ENCODE peak calls at places on chromosomes 12 and 14, in eight cellular contexts. C, F, N, W, P, Y, L and K are unnamed samples.

GRCh38 chr12:109711596-109712461 is 1.8 kb upstream of the FAM222A start:
- DNase-seq in C (no peak), Y (no peak), W (no peak), F (no peak), N (peak), P (peak), L (no peak), K (no peak)

GRCh38 chr12:94818970-94819369 is 168.6 kb upstream of the TMCC3 start:
- DNase-seq in F (no peak), P (no peak), N (no peak), W (no peak), C (no peak), L (no peak), Y (peak), K (no peak)

GRCh38 chr12:53118771-53119300 is 15.6 kb downstream of the SOAT2 start:
- DNase-seq in P (no peak), N (no peak), C (no peak), Y (no peak), F (no peak), W (no peak), L (no peak), K (no peak)

GRCh38 chr14:76408877-76409276 is 32.9 kb downstream of the ESRRB start:
- DNase-seq in C (no peak), F (no peak), Y (no peak), P (no peak), W (no peak), L (no peak), N (no peak), K (no peak)

GRCh38 chr12:88310069-88310468 is 168.0 kb downstream of the TMTC3 start:
- DNase-seq in L (no peak), P (no peak), F (peak), Y (peak), N (no peak), C (no peak), W (peak), K (no peak)

GRCh38 chr12:105204916-105205315 is 31.1 kb downstream of the APPL2 start:
- DNase-seq in Y (no peak), C (no peak), P (no peak), W (no peak), F (peak), N (no peak), L (no peak), K (no peak)

GRCh38 chr14:104357689-104358527 is 219.5 kb downstream of the KIF26A start:
- DNase-seq in L (no peak), Y (no peak), C (no peak), W (no peak), P (no peak), F (no peak), N (no peak), K (peak)

GRCh38 chr14:32661216-32661615 is 277.5 kb upstream of the NPAS3 start:
- DNase-seq in W (no peak), P (no peak), F (no peak), L (no peak), N (no peak), C (no peak), Y (no peak), K (no peak)

GRCh38 chr14:95034806-95035205 is 122.5 kb downstream of the DICER1 start:
- DNase-seq in W (no peak), Y (no peak), F (no peak), L (no peak), C (no peak), N (no peak), P (no peak), K (peak)

GRCh38 chr12:131687346-131688125 is 23.4 kb upstream of the SFSWAP start:
- DNase-seq in Y (no peak), N (no peak), P (no peak), C (no peak), W (no peak), L (no peak), F (no peak), K (peak)

GRCh38 chr12:49013403-49013802 is 5.2 kb downstream of the PRKAG1 start:
- DNase-seq in P (no peak), C (no peak), Y (no peak), F (no peak), N (no peak), W (no peak), L (no peak), K (no peak)

GRCh38 chr12:52216807-52217206 is 16.2 kb upstream of the KRT7 start:
- DNase-seq in L (no peak), W (no peak), P (no peak), N (no peak), C (no peak), F (no peak), Y (no peak), K (peak)

GRCh38 chr14:103279129-103280025 is 54.7 kb upstream of the EIF5 start:
- DNase-seq in N (peak), F (no peak), P (no peak), C (no peak), L (no peak), Y (no peak), W (no peak), K (peak)

GRCh38 chr14:76456200-76456599 is 80.3 kb downstream of the ESRRB start:
- DNase-seq in P (no peak), F (peak), N (peak), C (peak), Y (peak), W (peak), L (no peak), K (no peak)

GRCh38 chr14:69049675-69050074 is 70.6 kb upstream of the ACTN1 start:
- DNase-seq in P (no peak), L (no peak), Y (peak), C (no peak), N (peak), F (peak), W (no peak), K (no peak)

GRCh38 chr12:115225845-115226244 is 541.9 kb upstream of the TBX3 start:
- DNase-seq in C (no peak), N (no peak), Y (no peak), L (no peak), W (no peak), P (no peak), F (no peak), K (no peak)

GRCh38 chr12:49689785-49690184 is 17.4 kb downstream of the FMNL3 start:
- DNase-seq in C (no peak), W (no peak), Y (no peak), N (no peak), L (no peak), P (no peak), F (no peak), K (no peak)

GRCh38 chr12:32896438-32897275 is at the start of gene PKP2:
- DNase-seq in L (no peak), P (peak), W (no peak), C (no peak), N (peak), Y (peak), F (peak), K (peak)

GRCh38 chr14:77003960-77004710 is 24.4 kb downstream of the IRF2BPL start:
- DNase-seq in C (no peak), W (no peak), P (no peak), F (peak), L (no peak), Y (no peak), N (no peak), K (no peak)

GRCh38 chr12:104720346-104721064 is 237.6 kb downstream of the SLC41A2 start:
- DNase-seq in L (no peak), P (no peak), C (no peak), W (no peak), F (no peak), Y (no peak), N (peak), K (no peak)

GRCh38 chr12:114003286-114003685 is 37.2 kb upstream of the RBM19 start:
- DNase-seq in L (no peak), W (no peak), Y (no peak), P (no peak), F (no peak), N (no peak), C (no peak), K (no peak)

GRCh38 chr14:99884834-99885648 is 91.8 kb downstream of the EML1 start:
- DNase-seq in P (no peak), N (peak), Y (peak), F (peak), L (no peak), C (peak), W (peak), K (no peak)

GRCh38 chr12:110742718-110743570 is at the start of gene PPP1CC:
- DNase-seq in W (peak), L (peak), N (peak), C (peak), P (peak), Y (peak), F (peak), K (peak)

GRCh38 chr14:50270932-50271331 is 39.6 kb upstream of the SOS2 start:
- DNase-seq in W (no peak), Y (no peak), L (no peak), C (no peak), N (no peak), P (no peak), F (no peak), K (no peak)

GRCh38 chr14:99511421-99512109 is 30.4 kb downstream of the CCNK start:
- DNase-seq in C (no peak), N (peak), L (peak), F (no peak), P (peak), Y (no peak), W (no peak), K (no peak)

GRCh38 chr14:104361921-104362681 is 217.5 kb upstream of the C14orf180 start:
- DNase-seq in L (no peak), N (no peak), F (no peak), Y (no peak), C (no peak), W (no peak), P (no peak), K (no peak)

GRCh38 chr14:99394602-99395001 is 86.1 kb downstream of the SETD3 start:
- DNase-seq in F (no peak), Y (no peak), C (no peak), P (no peak), W (no peak), N (no peak), L (no peak), K (no peak)

GRCh38 chr12:130198026-130198662 is 35.9 kb downstream of the FZD10 start:
- DNase-seq in C (no peak), Y (no peak), L (no peak), P (no peak), N (no peak), W (no peak), F (no peak), K (peak)

GRCh38 chr14:68140111-68140741 is 320.6 kb downstream of the RAD51B start:
- DNase-seq in Y (peak), N (peak), P (no peak), F (peak), L (peak), C (no peak), W (peak), K (peak)

GRCh38 chr14:26548431-26548830 is 49.4 kb downstream of the NOVA1 start:
- DNase-seq in P (no peak), F (no peak), L (no peak), N (no peak), C (no peak), Y (no peak), W (no peak), K (no peak)

GRCh38 chr14:104953097-104953496 is 25.1 kb downstream of the AHNAK2 start:
- DNase-seq in W (no peak), N (no peak), Y (no peak), L (no peak), C (no peak), P (peak), F (no peak), K (no peak)

GRCh38 chr12:1591029-1591428 is 3.4 kb downstream of the FBXL14 start:
- DNase-seq in W (no peak), P (no peak), C (no peak), N (no peak), Y (no peak), L (no peak), F (peak), K (no peak)

GRCh38 chr14:24258548-24259265 is 4.3 kb downstream of the TGM1 start:
- DNase-seq in N (no peak), F (no peak), W (no peak), P (no peak), C (no peak), Y (no peak), L (no peak), K (no peak)

GRCh38 chr14:25086081-25086480 is 36.1 kb upstream of the STXBP6 start:
- DNase-seq in W (no peak), N (no peak), P (no peak), F (no peak), C (no peak), Y (no peak), L (no peak), K (no peak)

DNA sequence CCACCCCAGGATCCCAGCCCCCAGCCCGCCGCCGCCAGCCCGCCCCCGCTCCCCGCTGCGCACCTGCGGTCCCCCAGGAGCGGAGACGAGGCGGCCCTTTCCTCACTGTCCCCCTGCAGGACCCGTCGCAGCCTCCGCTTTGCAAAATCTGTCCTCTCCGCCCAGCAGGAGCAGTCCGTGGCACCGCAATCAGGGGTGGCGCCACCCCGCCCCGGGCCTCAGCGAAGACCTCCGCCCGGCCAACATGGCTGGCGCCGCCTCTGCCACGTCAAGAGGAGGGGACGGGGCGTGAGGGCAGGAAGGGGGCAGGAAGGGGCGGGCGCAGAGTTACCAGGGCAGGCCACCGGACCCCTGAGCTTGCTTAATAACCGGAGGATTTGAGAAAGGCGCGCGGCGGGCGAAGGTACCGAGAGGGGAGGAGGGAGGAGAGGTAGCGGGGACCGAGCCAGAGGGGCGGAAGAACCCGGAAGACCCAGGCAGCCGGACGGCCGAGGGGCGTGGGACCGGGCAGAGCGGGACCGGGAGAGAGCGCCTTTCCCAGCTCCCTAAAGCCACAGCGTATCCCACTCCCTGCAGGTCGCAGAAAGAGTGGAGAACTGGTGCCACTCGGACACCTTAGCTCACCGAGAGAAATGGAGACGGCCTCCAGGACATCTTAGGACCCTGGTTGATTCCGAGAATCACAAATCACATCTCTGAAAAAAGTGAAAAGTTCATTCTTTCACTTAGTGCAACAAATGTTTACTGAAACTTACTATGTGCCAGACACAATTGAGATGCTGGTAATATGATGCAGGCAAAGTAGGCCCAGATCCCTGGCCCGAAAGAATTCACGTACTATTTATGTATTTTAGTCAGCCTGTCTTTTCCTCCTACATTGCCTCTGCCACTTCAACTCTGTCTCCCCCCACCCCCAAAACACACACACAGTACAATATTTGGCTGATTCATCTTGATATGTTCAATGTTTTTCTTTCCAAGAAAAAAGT is at the start of gene SEC23A:
- DNase-seq in Y (peak), F (peak), C (peak), P (peak), N (peak), L (peak), W (peak), K (peak)
- TF ChIP-seq CTCF in Y (no peak), F (no peak), C (no peak), P (no peak), N (no peak), L (no peak), W (no peak), K (peak)

GRCh38 chr14:96038558-96038919 is 623 bp upstream of the C14orf132 start:
- DNase-seq in F (peak), Y (no peak), C (no peak), L (no peak), P (no peak), W (no peak), N (no peak), K (no peak)
- H3K4me3 ChIP-seq in F (no peak), Y (no peak), C (no peak), L (peak), P (peak), W (peak), N (peak), K (peak)

DNA sequence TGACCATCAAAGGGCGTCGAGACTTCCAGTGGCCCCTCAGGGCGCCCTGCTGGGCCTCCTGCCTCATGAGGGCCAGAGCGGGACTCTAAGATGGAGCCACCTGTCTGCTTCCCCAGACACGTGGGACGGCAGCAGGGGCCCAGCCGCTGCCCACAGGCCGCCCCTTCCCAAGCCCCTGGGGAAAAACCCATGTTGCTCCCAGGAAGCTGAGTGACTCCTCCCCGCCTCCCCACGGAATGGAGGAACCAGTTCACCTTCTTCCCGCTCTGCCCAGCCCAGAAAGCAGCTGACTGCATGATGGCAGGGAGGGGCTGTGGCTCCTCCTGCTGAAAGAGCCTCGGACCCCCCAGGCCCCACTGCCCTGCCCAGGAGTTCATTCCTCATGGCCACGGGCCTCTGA is 14.9 kb downstream of the RAB35 start:
- DNase-seq in F (no peak), W (no peak), L (no peak), C (no peak), N (no peak), Y (no peak), P (no peak), K (no peak)
- TF ChIP-seq CTCF in F (no peak), W (no peak), L (no peak), C (no peak), N (no peak), Y (no peak), P (no peak), K (no peak)

GRCh38 chr14:54568821-54569591 is 2.1 kb downstream of the SAMD4A start:
- DNase-seq in P (peak), C (no peak), Y (peak), L (no peak), F (no peak), W (no peak), N (no peak), K (peak)
- H3K4me3 ChIP-seq in P (peak), C (no peak), Y (no peak), L (peak), F (no peak), W (peak), N (no peak), K (no peak)